ENCODE peak calls at places on chromosomes 4 and X, in eight cellular contexts. M is upper lobe of left lung, C is HepG2, D is GM23338, E is Panc1, X is K562, U is GM12878, Z is HCT116. H is an unnamed sample.

GRCh38 chrX:19721726-19722370 is 165.6 kb downstream of the SH3KBP1 start:
- ATAC-seq in C (no peak), Z (no peak), E (no peak), M (no peak), D (no peak), U (peak), X (no peak), H (no peak)

GRCh38 chr4:73850261-73850970 is 2.7 kb upstream of the PF4V1 start:
- ATAC-seq in D (no peak), C (no peak), U (no peak), Z (no peak), X (no peak), E (no peak), M (no peak), H (no peak)

GRCh38 chr4:147984778-147985138 is 252.9 kb downstream of the ARHGAP10 start:
- ATAC-seq in U (no peak), Z (no peak), M (no peak), D (no peak), E (no peak), C (no peak), X (no peak), H (no peak)

GRCh38 chr4:152690706-152691651 is 11.2 kb upstream of the TMEM154 start:
- ATAC-seq in U (no peak), E (no peak), D (no peak), M (no peak), Z (no peak), X (no peak), C (no peak), H (no peak)

GRCh38 chrX:153411255-153411987 is at the start of gene ZFP92:
- ATAC-seq in Z (no peak), M (peak), U (peak), X (peak), E (peak), C (no peak), D (peak), H (peak)

GRCh38 chrX:128020701-128021100 is 31.5 kb downstream of the ACTRT1 start:
- ATAC-seq in U (no peak), E (peak), Z (no peak), C (no peak), M (no peak), D (no peak), X (no peak), H (no peak)

GRCh38 chr4:4860381-4860802 is 927 bp downstream of the MSX1 start:
- ATAC-seq in E (peak), X (peak), Z (peak), D (peak), C (peak), M (peak), U (peak), H (no peak)

GRCh38 chrX:37989304-37989703 is 17.0 kb upstream of the SYTL5 start:
- ATAC-seq in D (no peak), X (no peak), E (no peak), Z (no peak), M (no peak), C (no peak), U (no peak), H (no peak)

GRCh38 chr4:113885291-113885690 is 94.2 kb downstream of the ARSJ start:
- ATAC-seq in D (no peak), U (no peak), E (no peak), C (no peak), Z (no peak), X (no peak), M (no peak), H (no peak)

GRCh38 chr4:3168029-3168428 is 80.9 kb upstream of the MSANTD1 start:
- ATAC-seq in D (peak), E (no peak), Z (no peak), M (no peak), C (no peak), U (peak), X (peak), H (no peak)

GRCh38 chr4:17545374-17546140 is 30.6 kb downstream of the CLRN2 start:
- ATAC-seq in D (no peak), M (no peak), X (no peak), Z (no peak), E (no peak), U (no peak), C (no peak), H (no peak)

GRCh38 chr4:47650584-47651130 is 165.6 kb downstream of the ATP10D start:
- ATAC-seq in X (no peak), D (no peak), M (no peak), Z (no peak), U (no peak), C (no peak), E (no peak), H (no peak)

GRCh38 chrX:45714864-45715263 is 514.2 kb upstream of the DIPK2B start:
- ATAC-seq in D (no peak), E (no peak), X (no peak), C (no peak), M (peak), Z (no peak), U (peak), H (no peak)

GRCh38 chrX:55867254-55867653 is 149.7 kb downstream of the RRAGB start:
- ATAC-seq in X (no peak), M (no peak), E (no peak), C (no peak), U (peak), D (no peak), Z (no peak), H (no peak)

GRCh38 chrX:115023811-115024210 is 6.4 kb upstream of the IL13RA2 start:
- ATAC-seq in Z (no peak), C (no peak), E (no peak), D (no peak), U (no peak), X (no peak), M (no peak), H (no peak)

GRCh38 chrX:132664273-132664672 is 175.4 kb upstream of the MBNL3 start:
- ATAC-seq in Z (no peak), D (no peak), M (no peak), U (no peak), X (no peak), C (no peak), E (no peak), H (no peak)

GRCh38 chr4:58602022-58602421 is 1491.8 kb upstream of the IGFBP7 start:
- ATAC-seq in X (no peak), M (no peak), C (no peak), Z (no peak), D (no peak), U (peak), E (no peak), H (no peak)

GRCh38 chrX:137428777-137429564 is 137.0 kb upstream of the ZIC3 start:
- ATAC-seq in U (no peak), X (peak), E (no peak), M (no peak), D (peak), C (no peak), Z (no peak), H (no peak)

GRCh38 chrX:1355131-1355799 is 18.7 kb downstream of the IL3RA start:
- ATAC-seq in M (peak), D (peak), E (peak), U (peak), C (peak), X (no peak), Z (peak), H (no peak)

GRCh38 chr4:89157488-89158024 is 46.2 kb downstream of the TIGD2 start:
- ATAC-seq in X (peak), D (no peak), Z (no peak), E (no peak), C (no peak), M (no peak), U (peak), H (no peak)

GRCh38 chrX:123749643-123750042 is 16.8 kb upstream of the THOC2 start:
- ATAC-seq in M (no peak), U (no peak), X (no peak), D (no peak), Z (no peak), E (no peak), C (no peak), H (peak)
- TF ChIP-seq POLR2AphosphoS5 in M (no peak), U (no peak), X (no peak), D (no peak), Z (no peak), E (no peak), C (no peak), H (no peak)

DNA sequence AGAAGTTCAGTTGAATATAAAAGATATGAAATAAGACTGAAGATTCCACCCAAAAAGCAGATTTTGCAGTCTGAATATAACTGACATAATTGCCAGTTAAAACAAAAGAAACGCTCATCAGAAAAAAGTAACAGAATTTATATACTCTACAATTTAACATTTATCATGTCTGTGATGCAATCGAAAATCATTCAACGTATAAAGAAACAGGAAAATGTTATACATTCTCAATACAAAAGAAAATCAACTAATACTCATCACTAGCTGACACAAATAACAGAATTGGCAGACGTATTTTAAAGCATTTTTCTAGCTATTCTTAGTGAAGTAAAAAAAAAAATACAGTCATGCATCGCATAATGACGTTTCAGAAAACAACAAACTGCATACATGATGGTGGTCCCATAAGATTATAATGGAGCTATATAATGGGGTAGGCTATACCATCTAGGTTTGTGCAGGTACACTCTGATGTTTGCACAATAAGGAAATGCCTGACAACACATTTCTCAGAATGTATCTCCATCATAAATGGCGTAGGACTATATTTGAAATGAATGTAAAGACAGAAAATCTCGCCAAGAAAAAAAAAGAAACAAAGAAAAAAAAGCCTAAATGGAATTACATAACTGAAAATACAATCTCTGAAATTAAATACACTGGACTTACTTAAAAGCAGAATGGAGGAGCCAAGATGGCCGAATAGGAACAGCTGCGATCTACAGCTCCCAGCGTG is 34.3 kb downstream of the OR13H1 start:
- ATAC-seq in X (peak), Z (peak), E (no peak), U (no peak), M (no peak), D (no peak), C (no peak), H (no peak)
- H3K4me3 ChIP-seq in X (peak), Z (peak), E (peak), U (no peak), M (no peak), D (peak), C (no peak), H (no peak)

DNA sequence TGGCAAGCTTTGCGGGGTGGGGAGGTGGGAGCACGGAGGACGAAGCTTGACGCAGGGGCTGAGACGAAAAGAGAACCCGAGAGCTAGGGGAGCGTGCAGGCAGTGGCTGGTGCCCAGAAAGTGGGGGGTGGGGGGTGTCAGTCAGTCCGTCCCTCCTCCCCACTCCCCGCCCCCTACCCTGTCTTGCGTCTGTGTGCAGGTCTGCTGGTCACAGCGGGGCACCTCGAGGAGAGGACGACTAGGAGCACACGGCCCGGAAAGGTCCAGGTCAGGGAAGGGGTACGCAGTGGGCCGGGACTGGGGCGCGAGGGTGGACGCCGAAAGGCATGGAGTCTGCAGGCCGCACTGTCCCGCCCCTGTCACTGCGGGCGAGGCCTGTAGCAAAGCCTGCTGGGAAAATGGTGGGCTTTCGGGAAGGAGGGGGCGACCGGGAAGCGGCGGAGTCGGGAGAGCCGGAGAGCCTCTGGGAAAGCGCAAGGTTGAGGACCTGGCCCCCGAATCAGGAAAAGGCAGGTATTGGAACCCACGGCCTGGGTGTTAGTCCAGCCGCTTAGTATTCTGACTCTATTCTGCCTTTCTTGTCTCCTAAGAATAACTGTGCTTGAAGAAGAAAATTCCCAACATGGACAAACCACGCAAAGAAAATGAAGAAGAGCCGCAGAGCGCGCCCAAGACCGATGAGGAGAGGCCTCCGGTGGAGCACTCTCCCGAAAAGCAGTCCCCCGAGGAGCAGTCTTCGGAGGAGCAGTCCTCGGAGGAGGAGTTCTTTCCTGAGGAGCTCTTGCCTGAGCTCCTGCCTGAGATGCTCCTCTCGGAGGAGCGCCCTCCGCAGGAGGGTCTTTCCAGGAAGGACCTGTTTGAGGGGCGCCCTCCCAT is 758 bp downstream of the TCEAL1 start:
- ATAC-seq in Z (no peak), C (peak), E (peak), U (peak), D (peak), M (peak), X (peak), H (peak)
- TF ChIP-seq POLR2AphosphoS5 in Z (no peak), C (peak), E (no peak), U (no peak), D (peak), M (peak), X (no peak), H (peak)

DNA sequence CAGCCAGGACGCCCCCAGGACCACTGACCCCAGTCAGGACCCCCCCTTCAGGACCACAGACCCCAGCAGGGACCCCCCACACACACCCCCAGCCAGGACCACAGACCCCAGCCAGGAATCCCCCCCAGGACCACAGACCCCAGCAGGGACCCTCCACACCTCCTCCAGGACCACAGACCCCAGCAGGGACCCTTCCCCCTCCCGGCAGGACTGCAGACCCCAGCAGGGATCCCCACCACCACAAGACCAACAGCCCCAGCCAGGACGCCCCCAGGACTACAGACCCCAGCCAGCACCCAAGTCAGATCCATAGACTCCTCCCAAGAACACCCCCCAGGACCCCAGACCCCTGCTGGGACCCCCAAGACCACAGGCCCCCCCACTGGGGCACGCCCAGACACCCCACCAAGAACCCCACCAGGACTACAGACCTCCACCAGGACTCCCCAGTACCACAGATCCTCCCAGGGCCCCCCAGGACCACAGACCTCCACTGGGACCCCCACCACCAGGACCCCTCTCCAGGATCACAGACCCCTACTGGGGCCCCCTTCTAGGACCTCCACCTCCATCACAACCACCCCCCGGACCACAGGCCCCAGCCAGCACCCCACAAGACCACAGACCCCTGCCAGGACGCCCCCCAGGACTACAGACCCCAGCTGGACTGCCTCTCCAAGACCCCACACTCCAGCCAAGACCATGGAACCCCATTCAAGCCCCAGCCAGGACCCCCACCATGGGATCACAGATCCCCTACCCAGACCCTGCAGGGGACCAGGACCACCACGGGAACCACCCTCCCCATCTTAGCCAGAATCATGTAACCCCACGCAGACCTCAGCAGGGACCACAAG is 698 bp upstream of the DHRSX start:
- ATAC-seq in X (no peak), C (no peak), Z (no peak), D (no peak), U (no peak), M (no peak), E (no peak), H (no peak)
- H3K4me3 ChIP-seq in X (peak), C (peak), Z (peak), D (peak), U (no peak), M (peak), E (peak), H (peak)

GRCh38 chrX:48894891-48895290 is 2.7 kb downstream of the TIMM17B start:
- ATAC-seq in U (no peak), C (no peak), Z (no peak), D (no peak), M (no peak), E (no peak), X (no peak), H (no peak)

GRCh38 chrX:48897157-48897620 is 379 bp downstream of the TIMM17B start:
- ATAC-seq in C (peak), M (peak), D (peak), Z (peak), X (peak), U (peak), E (peak), H (peak)

GRCh38 chrX:48896611-48897011 is 957 bp downstream of the TIMM17B start:
- ATAC-seq in E (no peak), D (peak), Z (no peak), C (no peak), U (no peak), M (no peak), X (no peak), H (no peak)

GRCh38 chrX:48899078-48899410 is 1.3 kb downstream of the PQBP1 start:
- ATAC-seq in D (no peak), M (no peak), X (no peak), E (no peak), U (no peak), Z (no peak), C (no peak), H (no peak)

GRCh38 chrX:48897621-48898306 is at the start of the genes PQBP1 and TIMM17B:
- ATAC-seq in D (peak), E (peak), M (peak), U (peak), C (peak), Z (peak), X (peak), H (peak)
- TF ChIP-seq POLR2AphosphoS5 in D (peak), E (peak), M (peak), U (peak), C (peak), Z (peak), X (peak), H (peak)

GRCh38 chrX:83529950-83530349 is 21.9 kb downstream of the POU3F4 start:
- ATAC-seq in Z (no peak), M (no peak), U (no peak), D (no peak), C (no peak), E (no peak), X (no peak), H (no peak)

GRCh38 chrX:83535417-83536244 is 27.5 kb downstream of the POU3F4 start:
- ATAC-seq in E (no peak), C (no peak), D (no peak), Z (no peak), X (no peak), M (no peak), U (peak), H (no peak)
- H3K4me3 ChIP-seq in E (peak), C (peak), D (no peak), Z (no peak), X (no peak), M (peak), U (peak), H (no peak)